ENCODE peak calls at places on chromosomes 6 and 20, in ten cellular contexts. L, U, S, T, B, E, X, Y, Q and A are unnamed samples.

GRCh38 chr20:3420211-3420707 is 12.8 kb upstream of the DNAAF9 start:
- DNase-seq in L (no peak), U (peak; percentile 83), S (no peak), T (peak; percentile 10), B (no peak), E (no peak), X (peak; percentile 79), Y (no peak), Q (peak; percentile 23), A (no peak)

GRCh38 chr6:104705095-104705707 is 154.5 kb downstream of the HACE1 start:
- DNase-seq in L (no peak), U (peak; percentile 81), S (no peak), T (peak; percentile 91), B (no peak), E (peak; percentile 43), X (peak; percentile 66), Y (no peak), Q (peak; percentile 84), A (no peak)

GRCh38 chr6:81997091-81997926 is 244.8 kb upstream of the TENT5A start:
- DNase-seq in L (no peak), U (peak; percentile 86), S (no peak), T (peak; percentile 88), B (no peak), E (no peak), X (peak; percentile 94), Y (no peak), Q (peak; percentile 86), A (no peak)

GRCh38 chr6:3389390-3390167 is 67.3 kb downstream of the SLC22A23 start:
- DNase-seq in L (no peak), U (peak; percentile 83), S (no peak), T (peak; percentile 89), B (no peak), E (no peak), X (peak; percentile 20), Y (no peak), Q (no peak), A (no peak)

GRCh38 chr6:35181933-35182612 is 31.7 kb upstream of the SCUBE3 start:
- DNase-seq in L (peak; percentile 32), U (peak; percentile 87), S (no peak), T (peak; percentile 94), B (no peak), E (no peak), X (peak; percentile 87), Y (no peak), Q (peak; percentile 67), A (peak; percentile 86)

GRCh38 chr20:51404297-51405060 is 138.0 kb downstream of the NFATC2 start:
- DNase-seq in L (no peak), U (peak; percentile 20), S (no peak), T (peak; percentile 84), B (no peak), E (no peak), X (no peak), Y (no peak), Q (no peak), A (no peak)

GRCh38 chr6:20137837-20138236 is 74.4 kb downstream of the MBOAT1 start:
- DNase-seq in L (no peak), U (no peak), S (no peak), T (no peak), B (no peak), E (no peak), X (peak; percentile 2), Y (no peak), Q (no peak), A (no peak)

GRCh38 chr6:13288969-13289391 is 39.4 kb downstream of the TBC1D7 start:
- DNase-seq in L (no peak), U (no peak), S (no peak), T (no peak), B (no peak), E (no peak), X (no peak), Y (no peak), Q (no peak), A (no peak)

GRCh38 chr6:121666809-121667208 is 231.4 kb downstream of the GJA1 start:
- DNase-seq in L (no peak), U (peak; percentile 81), S (no peak), T (peak; percentile 85), B (no peak), E (no peak), X (peak; percentile 88), Y (no peak), Q (peak; percentile 78), A (peak; percentile 60)

GRCh38 chr20:38034108-38034649 is 633 bp downstream of the RPRD1B start:
- DNase-seq in L (no peak), U (no peak), S (no peak), T (no peak), B (no peak), E (no peak), X (no peak), Y (no peak), Q (no peak), A (no peak)

GRCh38 chr6:152716322-152716721 is 18.6 kb downstream of the MYCT1 start:
- DNase-seq in L (no peak), U (no peak), S (no peak), T (no peak), B (no peak), E (no peak), X (no peak), Y (no peak), Q (peak; percentile 17), A (no peak)

GRCh38 chr6:53302678-53303360 is 45.9 kb downstream of the ELOVL5 start:
- DNase-seq in L (no peak), U (peak; percentile 93), S (no peak), T (peak; percentile 88), B (no peak), E (no peak), X (peak; percentile 85), Y (no peak), Q (peak; percentile 92), A (no peak)

GRCh38 chr6:72953901-72954494 is 271.3 kb downstream of the KHDC1L start:
- DNase-seq in L (no peak), U (peak; percentile 72), S (no peak), T (peak; percentile 67), B (no peak), E (no peak), X (peak; percentile 58), Y (no peak), Q (peak; percentile 8), A (no peak)

GRCh38 chr20:56537997-56538396 is 5.0 kb downstream of the FAM209B start:
- DNase-seq in L (no peak), U (no peak), S (no peak), T (no peak), B (no peak), E (no peak), X (no peak), Y (no peak), Q (peak; percentile 42), A (no peak)

GRCh38 chr6:21033575-21034026 is 499.3 kb downstream of the CDKAL1 start:
- DNase-seq in L (no peak), U (peak; percentile 90), S (no peak), T (peak; percentile 64), B (no peak), E (no peak), X (peak; percentile 83), Y (no peak), Q (peak; percentile 21), A (no peak)

GRCh38 chr6:75922226-75922625 is 150.2 kb downstream of the IMPG1 start:
- DNase-seq in L (no peak), U (no peak), S (no peak), T (peak; percentile 14), B (no peak), E (no peak), X (peak; percentile 67), Y (no peak), Q (peak; percentile 30), A (no peak)

GRCh38 chr20:50027611-50028105 is 44.9 kb downstream of the SNAI1 start:
- DNase-seq in L (no peak), U (peak; percentile 95), S (no peak), T (peak; percentile 92), B (no peak), E (no peak), X (peak; percentile 94), Y (no peak), Q (peak; percentile 96), A (no peak)

GRCh38 chr6:170124836-170125235 is 166.0 kb downstream of the DLL1 start:
- DNase-seq in L (no peak), U (no peak), S (no peak), T (no peak), B (no peak), E (no peak), X (no peak), Y (no peak), Q (peak; percentile 53), A (no peak)

GRCh38 chr6:8506123-8506522 is 70.8 kb upstream of the SLC35B3 start:
- DNase-seq in L (peak; percentile 41), U (no peak), S (no peak), T (no peak), B (no peak), E (no peak), X (no peak), Y (no peak), Q (no peak), A (no peak)

GRCh38 chr6:105483492-105483891 is 80.6 kb upstream of the PREP start:
- DNase-seq in L (no peak), U (peak; percentile 29), S (no peak), T (peak; percentile 61), B (no peak), E (no peak), X (peak; percentile 71), Y (no peak), Q (peak; percentile 54), A (no peak)

GRCh38 chr6:117907600-117908245 is 659 bp downstream of the SLC35F1 start:
- DNase-seq in L (peak; percentile 72), U (no peak), S (peak; percentile 45), T (no peak), B (peak; percentile 15), E (peak; percentile 45), X (no peak), Y (peak; percentile 6), Q (no peak), A (no peak)

GRCh38 chr20:6877633-6878032 is 110.1 kb downstream of the BMP2 start:
- DNase-seq in L (no peak), U (no peak), S (no peak), T (no peak), B (no peak), E (no peak), X (no peak), Y (no peak), Q (no peak), A (no peak)

GRCh38 chr20:56511926-56512325 is 12.6 kb upstream of the FAM209A start:
- DNase-seq in L (no peak), U (no peak), S (no peak), T (no peak), B (no peak), E (no peak), X (no peak), Y (no peak), Q (no peak), A (no peak)

GRCh38 chr6:79250107-79250514 is 15.6 kb upstream of the HMGN3 start:
- DNase-seq in L (peak; percentile 18), U (peak; percentile 15), S (no peak), T (no peak), B (no peak), E (no peak), X (peak; percentile 8), Y (no peak), Q (no peak), A (no peak)

GRCh38 chr20:33437141-33437911 is 6.2 kb downstream of the SNTA1 start:
- DNase-seq in L (no peak), U (peak; percentile 81), S (no peak), T (peak; percentile 59), B (no peak), E (no peak), X (peak; percentile 57), Y (no peak), Q (no peak), A (no peak)

GRCh38 chr6:76416821-76417605 is 344.6 kb upstream of the IMPG1 start:
- DNase-seq in L (no peak), U (no peak), S (peak; percentile 4), T (no peak), B (no peak), E (no peak), X (no peak), Y (no peak), Q (peak; percentile 9), A (no peak)

GRCh38 chr6:132813173-132813856 is 1.1 kb upstream of the RPS12 start:
- DNase-seq in L (peak; percentile 69), U (peak; percentile 51), S (peak; percentile 63), T (peak; percentile 68), B (no peak), E (peak; percentile 49), X (peak; percentile 52), Y (peak; percentile 12), Q (peak; percentile 34), A (no peak)

GRCh38 chr20:17453592-17453991 is 77.6 kb downstream of the BFSP1 start:
- DNase-seq in L (no peak), U (no peak), S (no peak), T (no peak), B (no peak), E (no peak), X (no peak), Y (no peak), Q (no peak), A (no peak)